ENCODE peak calls at places on chromosomes 6 and 20, in seven cellular contexts. W is heart left ventricle, Q is fibroblast of lung, H is lower lobe of right lung, E is heart right ventricle, X is tibial artery, J is hepatocyte. N is an unnamed sample. For H3K4me1, the result is how much of the 10 kb centered on the place peaks cover.

GRCh38 chr20:54291339-54292060 is 83.6 kb downstream of the PFDN4 start:
- DNase-seq in W (no peak), Q (no peak), H (no peak), E (no peak), X (no peak), J (no peak), N (no peak)

GRCh38 chr6:162750776-162751175 is 23.0 kb downstream of the PACRG start:
- DNase-seq in W (no peak), Q (peak), H (no peak), E (no peak), X (no peak), J (peak), N (no peak)

GRCh38 chr20:48157970-48158369 is 372.7 kb upstream of the SULF2 start:
- DNase-seq in W (no peak), Q (no peak), H (no peak), E (no peak), X (peak), J (no peak), N (no peak)

GRCh38 chr6:106517699-106518098 is 111.6 kb downstream of the RTN4IP1 start:
- DNase-seq in W (no peak), Q (no peak), H (no peak), E (no peak), X (no peak), J (no peak), N (no peak)

GRCh38 chr6:7169296-7169721 is 61.5 kb downstream of the RREB1 start:
- DNase-seq in W (peak), Q (peak), H (no peak), E (peak), X (peak), J (no peak), N (no peak)

GRCh38 chr20:58746551-58747399 is 54.2 kb downstream of the NPEPL1 start:
- DNase-seq in W (no peak), Q (peak), H (no peak), E (no peak), X (no peak), J (no peak), N (no peak)

GRCh38 chr6:131851049-131851769 is 43.4 kb downstream of the ENPP1 start:
- DNase-seq in W (peak), Q (no peak), H (no peak), E (no peak), X (no peak), J (no peak), N (no peak)

GRCh38 chr6:21751608-21752007 is 158.1 kb downstream of the SOX4 start:
- DNase-seq in W (no peak), Q (no peak), H (no peak), E (no peak), X (no peak), J (no peak), N (no peak)

GRCh38 chr6:40353967-40354452 is 233.2 kb downstream of the LRFN2 start:
- DNase-seq in W (no peak), Q (no peak), H (no peak), E (no peak), X (no peak), J (no peak), N (no peak)

GRCh38 chr20:57265649-57266250 is 691 bp downstream of the BMP7 start:
- DNase-seq in W (no peak), Q (no peak), H (no peak), E (no peak), X (no peak), J (no peak), N (no peak)

GRCh38 chr6:138504764-138505689 is 5.7 kb upstream of the NHSL1 start:
- DNase-seq in W (no peak), Q (no peak), H (no peak), E (no peak), X (no peak), J (no peak), N (no peak)

GRCh38 chr6:13715444-13715883 is 3.8 kb upstream of the RANBP9 start:
- DNase-seq in W (no peak), Q (peak), H (no peak), E (no peak), X (no peak), J (no peak), N (peak)

GRCh38 chr6:53532061-53532797 is 12.7 kb downstream of the GCLC start:
- DNase-seq in W (no peak), Q (peak), H (no peak), E (no peak), X (no peak), J (no peak), N (peak)

GRCh38 chr6:141077355-141078333 is 1055.1 kb upstream of the GJE1 start:
- DNase-seq in W (no peak), Q (no peak), H (no peak), E (no peak), X (no peak), J (peak), N (peak)

GRCh38 chr6:131629656-131630055 is 1.6 kb upstream of the MED23 start:
- DNase-seq in W (no peak), Q (no peak), H (no peak), E (no peak), X (no peak), J (no peak), N (no peak)

GRCh38 chr6:146884728-146885127 is 286.0 kb downstream of the ADGB start:
- DNase-seq in W (no peak), Q (no peak), H (no peak), E (no peak), X (no peak), J (peak), N (no peak)

GRCh38 chr6:144931172-144932035 is 646.3 kb downstream of the UTRN start:
- DNase-seq in W (no peak), Q (peak), H (no peak), E (peak), X (no peak), J (peak), N (peak)

GRCh38 chr20:32979201-32979998 is 24.8 kb downstream of the SUN5 start:
- DNase-seq in W (no peak), Q (no peak), H (no peak), E (no peak), X (no peak), J (no peak), N (no peak)

GRCh38 chr6:169939554-169940164 is 188.2 kb downstream of the ERMARD start:
- DNase-seq in W (no peak), Q (no peak), H (no peak), E (no peak), X (no peak), J (no peak), N (no peak)

DNA sequence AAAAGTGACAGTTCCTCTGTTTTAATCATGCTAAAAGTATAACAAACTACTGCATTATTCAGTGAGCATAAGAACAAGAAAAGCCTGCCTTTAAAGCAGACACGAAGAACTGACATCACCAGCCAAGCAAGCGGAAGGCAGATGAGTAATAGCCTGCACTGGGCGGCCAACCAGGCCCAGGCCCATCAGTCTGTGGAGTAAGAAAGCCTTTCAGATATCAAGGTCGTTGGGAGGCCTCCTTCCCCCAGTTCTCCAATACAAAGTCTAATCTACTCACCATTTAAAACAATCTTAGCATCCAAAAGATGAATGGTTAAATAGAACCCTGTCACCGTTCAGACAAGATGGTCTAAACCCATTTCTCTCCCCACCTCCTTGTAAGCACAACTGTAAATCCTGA is 68.2 kb downstream of the ZHX3 start:
- DNase-seq in W (peak), Q (peak), H (no peak), E (peak), X (peak), J (peak), N (no peak)
- H3K4me1 ChIP-seq in W (half or more), Q (under half), H (half or more), E (half or more), X (half or more), J (under half), N (under half)

DNA sequence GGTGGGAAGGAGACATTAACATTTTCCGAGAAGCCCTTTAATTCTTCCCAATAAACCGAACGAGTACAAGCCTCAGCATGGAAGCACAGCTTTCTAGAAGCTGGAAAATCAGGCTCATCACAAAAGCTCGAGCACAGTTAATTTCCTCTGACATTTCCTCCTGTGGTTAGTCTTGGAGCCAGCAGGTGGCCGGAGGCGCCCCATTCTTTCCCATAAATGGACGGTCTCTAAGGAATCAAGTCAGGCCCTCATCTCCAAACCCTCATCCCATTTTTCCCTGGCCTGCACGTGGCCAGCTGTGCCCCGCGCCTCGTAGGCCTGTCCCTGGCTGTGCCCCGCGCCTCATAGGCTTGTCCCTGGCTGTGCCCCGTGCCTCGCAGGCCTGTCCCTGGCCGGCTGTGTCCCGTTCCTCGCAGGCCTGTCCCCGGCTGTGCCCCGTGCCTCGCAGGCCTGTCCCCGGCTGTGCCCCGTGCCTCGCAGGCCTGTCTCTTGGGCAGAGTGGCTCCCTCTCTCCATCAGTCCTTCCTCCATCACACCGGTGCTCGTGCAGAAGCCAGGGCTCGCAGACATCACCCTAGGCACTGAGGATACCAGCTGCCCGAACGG is 19.7 kb upstream of the NTSR1 start:
- DNase-seq in W (no peak), Q (no peak), H (no peak), E (no peak), X (no peak), J (no peak), N (no peak)
- H3K4me1 ChIP-seq in W (under half), Q (under half), H (under half), E (under half), X (under half), J (under half), N (under half)

GRCh38 chr20:25042531-25043498 is 15.1 kb downstream of the ACSS1 start:
- DNase-seq in W (peak), Q (no peak), H (peak), E (peak), X (peak), J (no peak), N (peak)
- H3K4me1 ChIP-seq in W (half or more), Q (under half), H (half or more), E (half or more), X (half or more), J (under half), N (under half)

GRCh38 chr6:85449818-85450577 is at the start of gene NT5E:
- DNase-seq in W (peak), Q (peak), H (peak), E (peak), X (peak), J (peak), N (peak)

GRCh38 chr6:85452441-85452881 is 2.6 kb downstream of the NT5E start:
- DNase-seq in W (no peak), Q (peak), H (no peak), E (no peak), X (no peak), J (no peak), N (no peak)

GRCh38 chr6:85450578-85450884 is 648 bp downstream of the NT5E start:
- DNase-seq in W (no peak), Q (peak), H (no peak), E (no peak), X (no peak), J (no peak), N (no peak)

GRCh38 chr6:85451586-85452306 is 1.9 kb downstream of the NT5E start:
- DNase-seq in W (no peak), Q (no peak), H (no peak), E (no peak), X (no peak), J (no peak), N (no peak)

DNA sequence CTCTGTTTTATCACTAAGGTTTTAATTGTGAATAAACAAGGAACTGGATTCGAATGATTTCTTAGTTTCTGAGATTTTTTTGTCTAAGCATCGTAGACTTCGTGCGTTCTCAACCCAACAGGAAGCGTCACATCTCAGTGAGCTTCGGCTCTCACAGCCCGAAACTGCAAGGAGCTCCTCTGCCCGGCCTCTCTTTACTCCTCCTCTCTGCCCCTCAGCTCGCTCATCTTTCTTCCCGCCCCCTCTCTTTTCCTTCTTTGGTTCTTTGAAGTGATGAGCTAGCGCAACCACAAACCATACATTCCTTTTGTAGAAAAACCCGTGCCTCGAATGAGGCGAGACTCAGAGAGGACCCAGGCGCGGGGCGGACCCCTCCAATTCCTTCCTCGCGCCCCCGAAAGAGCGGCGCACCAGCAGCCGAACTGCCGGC is 480 bp upstream of the NT5E start:
- DNase-seq in W (peak), Q (peak), H (no peak), E (peak), X (peak), J (no peak), N (no peak)
- H3K4me1 ChIP-seq in W (under half), Q (under half), H (under half), E (under half), X (under half), J (under half), N (under half)

GRCh38 chr6:111663232-111663631 is 57.6 kb upstream of the TRAF3IP2 start:
- DNase-seq in W (no peak), Q (peak), H (no peak), E (no peak), X (peak), J (no peak), N (no peak)

GRCh38 chr6:111662192-111662793 is 56.6 kb upstream of the TRAF3IP2 start:
- DNase-seq in W (no peak), Q (no peak), H (no peak), E (no peak), X (no peak), J (peak), N (no peak)

GRCh38 chr6:111661541-111662041 is 55.9 kb upstream of the TRAF3IP2 start:
- DNase-seq in W (no peak), Q (peak), H (peak), E (no peak), X (no peak), J (no peak), N (no peak)

GRCh38 chr6:111663692-111664564 is 58.2 kb upstream of the TRAF3IP2 start:
- DNase-seq in W (peak), Q (peak), H (peak), E (peak), X (peak), J (peak), N (no peak)

GRCh38 chr6:111662794-111663231 is 57.1 kb upstream of the TRAF3IP2 start:
- DNase-seq in W (no peak), Q (peak), H (no peak), E (no peak), X (no peak), J (no peak), N (no peak)
- H3K4me1 ChIP-seq in W (half or more), Q (under half), H (under half), E (half or more), X (half or more), J (under half), N (under half)

N was measured in CD4-positive, CD25-positive, alpha-beta regulatory T cell.